ENCODE peak calls at places on chromosomes 13 and 19, in five cellular contexts. P, L, C, X and A are unnamed samples.

GRCh38 chr19:30492581-30492980 is 120.4 kb downstream of the ZNF536 start:
- DNase-seq in X (no peak), L (no peak), C (no peak), P (no peak), A (no peak)

GRCh38 chr19:2274937-2275535 is 6.9 kb downstream of the PEAK3 start:
- DNase-seq in L (peak; percentile 77), P (peak; percentile 67), X (peak; percentile 59), C (peak; percentile 84), A (peak; percentile 60)

GRCh38 chr13:108895220-108895704 is 265.9 kb downstream of the MYO16 start:
- DNase-seq in L (peak; percentile 59), X (no peak), C (peak; percentile 68), P (no peak), A (no peak)

GRCh38 chr13:94662274-94662945 is 49.9 kb downstream of the SOX21 start:
- DNase-seq in C (no peak), P (no peak), X (no peak), L (no peak), A (no peak)

GRCh38 chr19:11239377-11240000 is at the start of gene ANGPTL8:
- DNase-seq in X (no peak), P (no peak), C (no peak), L (no peak), A (no peak)

GRCh38 chr19:38671654-38672053 is 24.2 kb downstream of the ACTN4 start:
- DNase-seq in X (no peak), C (no peak), P (no peak), L (no peak), A (no peak)

GRCh38 chr13:34993470-34993869 is 51.4 kb downstream of the NBEA start:
- DNase-seq in C (peak; percentile 11), P (no peak), L (peak; percentile 36), X (no peak), A (no peak)

GRCh38 chr19:5534787-5535586 is 32.8 kb downstream of the TINCR start:
- DNase-seq in X (no peak), C (no peak), P (no peak), L (no peak), A (no peak)

GRCh38 chr19:56294557-56294956 is 20.1 kb downstream of the ZSCAN5A start:
- DNase-seq in P (no peak), C (no peak), L (no peak), X (no peak), A (no peak)

GRCh38 chr13:28584873-28585317 is 74.0 kb upstream of the POMP start:
- DNase-seq in L (peak; percentile 28), X (no peak), P (no peak), C (peak; percentile 63), A (no peak)

GRCh38 chr13:59700281-59700680 is 463.4 kb downstream of the DIAPH3 start:
- DNase-seq in P (no peak), X (no peak), L (peak; percentile 29), C (peak; percentile 11), A (no peak)

GRCh38 chr19:13807421-13808021 is 12.3 kb downstream of the ZSWIM4 start:
- DNase-seq in C (no peak), X (no peak), P (no peak), L (no peak), A (no peak)

GRCh38 chr13:99378985-99379734 is 72.0 kb upstream of the GPR183 start:
- DNase-seq in P (no peak), X (no peak), L (no peak), C (no peak), A (no peak)

GRCh38 chr13:50107205-50107604 is 92.0 kb downstream of the KCNRG start:
- DNase-seq in P (no peak), C (no peak), X (no peak), L (no peak), A (no peak)

DNA sequence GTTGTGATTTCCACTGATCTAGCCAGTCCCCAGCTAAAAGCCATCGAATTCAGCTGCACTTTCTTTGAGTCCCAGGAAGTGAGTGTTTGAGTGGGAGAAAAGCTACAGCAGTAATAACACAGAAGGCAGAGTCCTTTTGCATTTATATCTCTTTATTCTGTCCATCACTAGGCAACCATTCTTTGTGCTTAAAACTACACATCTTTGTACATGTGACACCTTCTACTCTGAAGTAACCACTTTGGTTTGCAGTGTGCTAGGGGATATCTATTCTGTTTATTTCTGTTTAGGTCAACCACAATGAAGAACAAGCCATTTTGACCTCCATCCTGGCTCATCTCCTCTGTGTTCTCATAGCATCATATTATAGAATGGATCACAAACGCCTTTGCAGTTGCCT is 226.0 kb upstream of the SERP2 start:
- DNase-seq in P (no peak), C (no peak), L (no peak), X (no peak), A (no peak)
- H3K27ac ChIP-seq in P (no peak overlapping the region), C (no peak overlapping the region), L (no peak overlapping the region), X (no peak overlapping the region), A (no peak overlapping the region)

GRCh38 chr13:112721198-112722104 is 31.6 kb downstream of the ATP11A start:
- DNase-seq in P (no peak), X (peak; percentile 13), C (no peak), L (no peak), A (no peak)

GRCh38 chr13:112720814-112721197 is 31.0 kb downstream of the ATP11A start:
- DNase-seq in X (peak; percentile 1), L (no peak), C (no peak), P (no peak), A (no peak)

GRCh38 chr13:112724788-112725345 is 35.0 kb downstream of the ATP11A start:
- DNase-seq in X (peak; percentile 17), L (no peak), C (no peak), P (no peak), A (no peak)

GRCh38 chr13:112723771-112724170 is 33.9 kb downstream of the ATP11A start:
- DNase-seq in C (no peak), P (no peak), X (peak; percentile 15), L (no peak), A (no peak)

DNA sequence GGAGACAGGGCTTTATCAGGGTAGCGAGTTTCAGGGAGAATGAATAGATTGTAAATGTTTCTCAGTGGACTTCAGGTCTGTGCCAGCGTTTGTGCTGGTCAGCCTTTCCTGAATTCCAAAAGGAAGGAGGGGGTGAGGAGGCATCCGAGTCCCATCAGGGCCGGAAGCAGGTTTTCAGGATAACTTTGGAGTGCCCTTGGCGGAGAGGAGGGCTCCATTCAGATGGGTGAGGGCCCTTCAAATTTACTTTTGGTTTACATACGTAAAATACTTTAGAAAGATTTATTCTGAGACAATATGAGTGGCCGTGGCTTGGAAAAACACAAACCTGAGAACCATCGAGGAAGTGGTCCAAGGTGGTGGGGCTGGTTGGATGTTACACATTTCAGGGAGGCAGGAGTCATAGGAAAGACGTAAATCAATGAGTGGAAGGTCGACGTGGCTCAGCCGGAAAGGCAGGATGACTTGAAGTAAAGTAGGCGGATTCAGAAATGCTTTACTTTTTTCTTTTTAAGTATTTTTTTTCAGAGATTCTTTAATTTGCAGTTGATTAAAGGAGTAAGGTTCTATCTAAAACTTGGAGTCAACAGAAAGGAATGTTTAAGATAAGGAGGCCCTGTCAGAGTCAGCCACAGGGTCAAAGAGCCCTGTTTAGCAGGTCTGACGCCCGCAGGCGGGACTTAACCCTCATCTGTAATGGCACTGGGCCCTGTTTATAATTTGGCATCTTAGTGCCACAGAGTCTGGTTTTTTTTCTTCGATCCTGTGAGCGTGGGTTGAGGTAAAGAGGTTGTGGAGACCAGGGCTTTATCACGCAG is 32.8 kb downstream of the ATP11A start:
- DNase-seq in P (peak; percentile 75), L (peak; percentile 93), X (no peak), C (peak; percentile 65), A (no peak)
- H3K4me1 ChIP-seq in P (peaks cover 20% of the 10 kb centered on the region), L (peaks cover 51% of the 10 kb centered on the region), X (no peaks in the 10 kb centered on the region), C (peaks cover 5% of the 10 kb centered on the region), A (no peaks in the 10 kb centered on the region)

DNA sequence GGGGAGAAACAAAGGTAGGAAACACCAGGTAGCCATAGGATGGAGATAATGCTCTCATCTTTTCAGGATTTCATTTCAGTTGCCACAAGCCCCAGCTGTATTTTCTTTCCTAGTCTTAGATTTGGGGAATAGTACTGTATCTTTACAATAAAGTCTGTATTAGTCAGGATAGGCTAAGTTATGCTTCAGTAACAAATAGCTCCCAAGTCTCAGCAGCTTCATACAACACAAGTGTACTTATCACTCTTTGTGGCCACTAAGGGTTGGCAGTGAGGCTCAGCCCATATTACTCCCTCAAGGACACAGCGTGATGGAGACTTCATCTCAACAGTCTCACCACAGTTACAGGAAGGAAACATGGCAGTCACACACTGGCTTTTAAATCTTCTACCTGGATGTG is 61.4 kb downstream of the STARD13 start:
- DNase-seq in L (no peak), X (no peak), C (no peak), P (no peak), A (no peak)
- H3K4me3 ChIP-seq in L (no peak overlapping the region), X (no peak overlapping the region), C (no peak overlapping the region), P (no peak overlapping the region), A (no peak overlapping the region)

DNA sequence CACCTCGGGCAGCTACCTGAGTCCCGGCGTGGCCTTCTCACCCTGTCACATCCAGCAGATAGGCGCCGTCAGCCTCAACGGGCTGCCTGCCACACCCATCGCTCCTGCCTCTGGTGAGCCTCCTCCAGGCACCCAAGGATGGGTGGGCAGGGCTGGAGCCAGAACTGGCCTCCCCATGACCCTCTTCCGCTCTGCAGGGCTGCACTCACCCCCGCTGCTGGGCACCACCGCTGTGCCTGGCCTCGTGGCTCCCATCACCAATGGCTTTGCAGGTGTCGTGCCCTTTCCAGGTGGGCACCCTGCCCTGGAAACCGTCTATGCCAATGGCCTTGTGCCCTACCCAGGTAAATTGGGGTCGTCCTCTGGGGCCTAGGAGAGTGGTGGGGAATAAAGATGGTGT is 57.7 kb downstream of the CELF5 start:
- DNase-seq in P (no peak), X (no peak), C (no peak), L (no peak), A (no peak)
- H3K27ac ChIP-seq in P (no peak overlapping the region), X (no peak overlapping the region), C (no peak overlapping the region), L (no peak overlapping the region), A (no peak overlapping the region)